ENCODE peak calls at places on chromosome 16, in four cellular contexts. J is GM23338, S is mesendoderm, P is neural progenitor cell. H is an unnamed sample.

GRCh38 chr16:87199379-87199778 is 117.8 kb downstream of the C16orf95 start:
- DNase-seq in J (no peak), P (no peak), S (no peak), H (no peak)

GRCh38 chr16:14423344-14423743 is 206.7 kb downstream of the PARN start:
- DNase-seq in J (no peak), P (no peak), S (no peak), H (no peak)

GRCh38 chr16:425082-425718 is at the start of gene RAB11FIP3:
- DNase-seq in P (peak; percentile 91), S (peak; percentile 85), J (peak; percentile 86), H (peak; percentile 67)

GRCh38 chr16:80100846-80101451 is 439.8 kb upstream of the DYNLRB2 start:
- DNase-seq in P (no peak), S (no peak), J (no peak), H (no peak)

GRCh38 chr16:25886598-25886997 is 194.8 kb downstream of the HS3ST4 start:
- DNase-seq in J (no peak), P (no peak), S (no peak), H (no peak)

GRCh38 chr16:54402270-54402669 is 115.7 kb upstream of the IRX3 start:
- DNase-seq in J (no peak), P (no peak), S (no peak), H (no peak)

GRCh38 chr16:58028541-58029070 is 3.1 kb downstream of the MMP15 start:
- DNase-seq in P (no peak), J (peak; percentile 30), S (peak; percentile 46), H (no peak)

GRCh38 chr16:81148277-81148676 is 52.1 kb upstream of the GCSH start:
- DNase-seq in S (no peak), P (peak; percentile 38), J (no peak), H (no peak)

GRCh38 chr16:82709987-82710386 is 83.2 kb downstream of the CDH13 start:
- DNase-seq in S (no peak), J (no peak), P (no peak), H (no peak)

GRCh38 chr16:21626659-21627277 is 25.6 kb downstream of the IGSF6 start:
- DNase-seq in P (no peak), J (no peak), S (no peak), H (peak; percentile 68)

GRCh38 chr16:72536673-72537435 is 364.9 kb upstream of the PMFBP1 start:
- DNase-seq in P (no peak), S (no peak), J (no peak), H (no peak)

GRCh38 chr16:53996961-53997360 is 289.6 kb downstream of the IRX3 start:
- DNase-seq in S (no peak), P (no peak), J (no peak), H (no peak)

GRCh38 chr16:88809068-88809675 is 2.6 kb downstream of the APRT start:
- DNase-seq in J (no peak), P (no peak), S (no peak), H (no peak)

GRCh38 chr16:88293097-88293496 is 89.7 kb upstream of the ZNF469 start:
- DNase-seq in P (no peak), S (no peak), J (no peak), H (no peak)

GRCh38 chr16:24995469-24995868 is 19.7 kb downstream of the ARHGAP17 start:
- DNase-seq in S (no peak), P (no peak), J (peak; percentile 60), H (no peak)

GRCh38 chr16:19179890-19180490 is 11.9 kb downstream of the SYT17 start:
- DNase-seq in S (peak; percentile 61), P (peak; percentile 83), J (peak; percentile 82), H (peak; percentile 11)

GRCh38 chr16:82671743-82672142 is 45.0 kb downstream of the CDH13 start:
- DNase-seq in S (peak; percentile 44), J (peak; percentile 52), P (peak; percentile 8), H (no peak)

GRCh38 chr16:68283840-68284595 is 19.7 kb downstream of the SLC7A6 start:
- DNase-seq in J (no peak), P (no peak), S (no peak), H (no peak)

GRCh38 chr16:31897283-31897682 is 23.7 kb downstream of the ZNF267 start:
- DNase-seq in J (no peak), P (no peak), S (no peak), H (no peak)
- H3K79me2 ChIP-seq in J (peaks cover 60% of the 10 kb centered on the region), P (no peaks in the 10 kb centered on the region), S (no peaks in the 10 kb centered on the region), H (peaks cover 77% of the 10 kb centered on the region)

DNA sequence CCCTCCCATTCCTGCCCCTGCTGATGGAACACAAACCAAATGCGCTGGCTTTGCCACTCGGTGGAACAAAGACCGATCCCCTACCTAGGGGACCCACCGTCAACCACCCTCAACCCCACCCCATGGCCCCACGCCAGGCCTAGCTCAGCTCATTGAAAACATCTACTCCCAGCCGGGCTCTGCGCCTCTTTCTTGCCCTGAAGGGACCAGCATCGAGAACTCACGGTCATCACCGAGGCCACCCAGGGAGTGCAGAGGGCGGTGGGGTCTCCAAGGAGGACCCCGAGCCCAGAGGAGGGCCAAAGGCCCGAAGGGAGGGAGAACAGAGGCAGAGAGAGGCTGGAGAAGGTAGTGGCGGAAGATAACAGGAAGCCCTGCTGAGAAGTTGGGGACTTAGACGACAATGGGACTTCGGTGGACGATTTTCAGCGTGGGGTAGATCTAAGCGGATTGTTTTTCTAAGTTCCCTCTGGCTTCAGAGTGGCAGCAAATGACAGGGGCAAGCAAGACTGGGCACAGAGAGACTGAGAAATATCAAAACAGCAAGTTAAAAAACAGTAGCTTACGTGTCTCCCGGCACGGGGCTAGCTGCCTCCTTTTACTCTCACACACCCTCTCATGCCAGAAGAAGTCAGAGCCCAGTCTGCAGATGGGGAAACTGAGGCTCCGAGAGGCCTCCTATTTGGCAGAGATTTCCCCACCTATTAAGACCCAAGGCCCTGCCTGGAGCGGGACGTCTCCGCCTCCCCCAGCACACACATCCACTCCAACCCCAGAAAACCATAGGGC is 1.1 kb downstream of the CARHSP1 start:
- DNase-seq in S (peak; percentile 65), P (peak; percentile 62), J (no peak), H (no peak)
- H3K79me2 ChIP-seq in S (peaks cover 50% of the 10 kb centered on the region), P (peaks cover 61% of the 10 kb centered on the region), J (peaks cover 59% of the 10 kb centered on the region), H (peaks cover 55% of the 10 kb centered on the region)

DNA sequence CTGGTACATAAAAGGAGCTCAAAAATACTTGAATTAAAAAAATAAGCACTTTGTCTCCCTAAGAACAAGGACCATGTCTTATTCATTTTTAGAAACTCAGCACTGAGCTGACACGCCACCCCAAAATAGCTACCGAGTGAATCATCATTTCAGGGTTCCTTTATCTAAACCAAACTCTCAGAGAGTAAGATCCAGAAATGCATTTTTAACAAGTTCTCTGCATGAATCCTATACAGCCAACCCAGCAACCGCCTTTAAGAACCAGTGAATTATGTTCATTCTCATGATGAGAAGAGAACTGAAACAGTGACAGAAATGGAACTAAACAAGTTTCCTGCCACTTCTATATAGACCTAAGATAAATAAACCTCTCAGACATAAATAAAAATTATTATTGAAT is 8.7 kb downstream of the C16orf87 start:
- DNase-seq in P (no peak), S (no peak), J (no peak), H (peak; percentile 46)
- H3K79me2 ChIP-seq in P (peaks cover 99% of the 10 kb centered on the region), S (peaks cover 6% of the 10 kb centered on the region), J (peaks cover 100% of the 10 kb centered on the region), H (peaks cover 58% of the 10 kb centered on the region)

DNA sequence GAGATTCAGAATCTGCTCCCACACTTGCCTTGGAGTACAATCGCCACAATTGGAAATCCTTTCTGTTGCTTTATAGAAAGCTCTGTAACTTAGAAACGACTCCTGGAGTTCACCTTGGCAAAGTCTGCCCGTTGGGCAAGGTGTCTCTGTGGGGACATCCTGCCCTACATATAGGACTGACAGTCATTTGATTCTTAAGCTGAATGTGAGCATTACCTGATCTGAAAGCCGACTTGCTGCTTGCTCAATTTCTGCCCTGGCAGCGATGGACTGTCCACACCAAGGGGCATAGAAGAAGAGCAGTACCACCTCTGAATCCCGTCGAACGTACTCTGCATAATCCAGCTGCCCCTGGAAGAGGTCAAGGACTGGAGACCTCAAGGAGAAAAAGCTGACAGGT is 6.9 kb downstream of the TXNDC11 start:
- DNase-seq in J (no peak), P (no peak), S (no peak), H (no peak)
- H3K79me2 ChIP-seq in J (peaks cover 52% of the 10 kb centered on the region), P (peaks cover 22% of the 10 kb centered on the region), S (peaks cover 16% of the 10 kb centered on the region), H (peaks cover 80% of the 10 kb centered on the region)

DNA sequence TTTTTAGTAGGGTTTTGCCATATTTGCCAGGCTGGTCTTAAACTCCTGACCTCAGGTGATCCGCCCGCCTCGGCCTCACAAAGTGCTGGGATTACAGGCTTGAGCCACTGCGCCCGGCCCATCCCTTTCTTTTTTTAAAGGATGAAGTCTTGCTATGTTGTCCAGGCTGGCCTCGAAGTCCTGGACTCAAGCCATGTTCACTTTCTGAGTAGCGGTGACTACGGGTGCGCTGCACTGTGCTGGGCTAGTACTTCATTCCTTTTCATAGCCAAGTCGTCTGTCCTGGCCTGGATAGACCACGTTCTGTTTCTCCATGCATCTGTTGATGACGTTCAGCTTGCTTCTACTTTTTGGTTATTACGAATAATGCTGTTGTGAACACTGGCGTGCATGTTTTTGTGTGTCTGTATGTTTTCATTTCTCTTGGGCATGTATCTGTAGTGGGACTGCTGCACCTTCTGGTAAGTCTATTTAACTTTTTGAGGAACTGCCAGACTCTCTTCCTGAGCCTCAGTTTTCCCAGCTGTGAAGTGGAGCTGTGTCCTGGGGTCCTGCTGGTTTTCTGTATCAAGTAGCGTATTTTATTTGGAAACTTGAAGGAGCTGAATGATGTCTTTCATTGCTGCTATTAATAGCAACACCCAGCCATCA is 40.0 kb upstream of the GSE1 start:
- DNase-seq in S (no peak), J (no peak), P (no peak), H (no peak)
- H3K79me2 ChIP-seq in S (peaks cover 52% of the 10 kb centered on the region), J (peaks cover 76% of the 10 kb centered on the region), P (no peaks in the 10 kb centered on the region), H (peaks cover 18% of the 10 kb centered on the region)

GRCh38 chr16:56795011-56795410 is 65.1 kb downstream of the NUP93 start:
- DNase-seq in S (no peak), J (no peak), P (no peak), H (no peak)

GRCh38 chr16:56801762-56802161 is 63.2 kb upstream of the SLC12A3 start:
- DNase-seq in J (no peak), P (peak; percentile 75), S (no peak), H (no peak)

GRCh38 chr16:56798955-56799354 is 66.1 kb upstream of the SLC12A3 start:
- DNase-seq in S (no peak), P (no peak), J (no peak), H (no peak)

GRCh38 chr16:56800355-56800754 is 64.7 kb upstream of the SLC12A3 start:
- DNase-seq in S (no peak), P (no peak), J (no peak), H (no peak)

GRCh38 chr16:56797861-56798260 is 67.1 kb upstream of the SLC12A3 start:
- DNase-seq in J (no peak), P (no peak), S (no peak), H (no peak)
- H3K79me2 ChIP-seq in J (peaks cover 25% of the 10 kb centered on the region), P (peaks cover 28% of the 10 kb centered on the region), S (peaks cover 2% of the 10 kb centered on the region), H (peaks cover 32% of the 10 kb centered on the region)

DNA sequence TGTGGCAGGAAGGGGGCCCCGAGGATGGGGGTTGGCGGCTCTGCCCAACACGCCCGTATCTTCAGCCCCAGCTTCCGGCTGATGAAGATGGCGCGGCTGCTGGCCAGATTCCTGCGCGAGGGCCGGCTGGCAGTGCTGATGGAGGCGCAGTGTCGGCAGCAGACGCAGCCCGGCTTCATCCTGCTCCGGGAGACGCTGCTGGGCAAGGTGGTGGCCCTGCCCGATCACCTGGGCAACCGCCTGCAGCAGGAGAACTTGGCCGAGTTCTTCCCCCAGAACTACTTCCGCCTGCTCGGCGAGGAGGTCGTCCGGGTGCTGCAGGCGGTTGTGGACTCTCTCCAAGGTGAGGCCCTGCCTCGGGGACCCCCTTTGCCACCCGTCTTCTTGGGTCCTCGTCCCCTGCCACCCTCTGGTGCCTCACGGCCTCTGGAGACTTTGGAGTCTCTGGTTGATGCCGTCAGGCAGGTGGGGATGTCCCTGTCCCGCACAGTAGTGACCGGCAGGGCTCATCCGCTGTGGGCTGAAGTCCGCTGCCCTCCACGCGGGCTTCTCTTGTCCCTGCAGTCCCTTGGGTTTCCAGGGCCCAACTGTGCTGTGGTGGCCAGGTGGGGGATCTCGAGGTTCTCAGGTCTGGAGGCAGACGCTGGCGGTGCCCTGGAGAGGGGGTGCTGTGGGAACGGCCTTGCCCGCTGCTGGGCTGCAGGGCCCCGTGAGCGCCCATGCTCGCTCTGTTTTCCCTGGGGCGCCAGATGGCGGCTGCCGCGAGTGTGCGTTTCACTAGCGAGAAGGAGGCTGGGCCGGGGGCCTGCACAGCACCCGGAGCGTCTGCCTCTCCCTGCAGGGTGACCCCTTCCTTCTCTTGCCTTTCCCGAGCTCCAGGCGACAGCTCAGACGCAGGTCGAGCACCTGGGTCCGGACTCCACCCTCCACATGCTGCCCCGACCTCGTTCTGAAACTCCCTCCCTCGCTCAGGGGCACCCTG is 2.4 kb downstream of the TELO2 start:
- DNase-seq in P (no peak), J (no peak), S (no peak), H (no peak)
- H3K79me2 ChIP-seq in P (peaks cover 23% of the 10 kb centered on the region), J (peaks cover 3% of the 10 kb centered on the region), S (peaks cover 9% of the 10 kb centered on the region), H (peaks cover 27% of the 10 kb centered on the region)